ENCODE peak calls at places on chromosomes 11 and 22, in ten cellular contexts. T is left lobe of liver, S is AG08396, G is NCI-H2081, B is left ventricle myocardium superior, P is posterior vena cava, H is globus pallidus, K is KBM-7, R is HEK293T, D is D341Med. C is an unnamed sample.

GRCh38 chr11:76071090-76071489 is 135.2 kb downstream of the WNT11 start:
- DNase-seq in T (no peak), S (no peak), G (no peak), B (no peak), P (no peak), H (no peak), K (no peak), R (no peak), D (no peak), C (no peak)

GRCh38 chr11:44188643-44189042 is 93.2 kb downstream of the EXT2 start:
- DNase-seq in T (no peak), S (no peak), G (no peak), B (no peak), P (no peak), H (no peak), K (no peak), R (no peak), D (no peak), C (no peak)

GRCh38 chr11:16217631-16218030 is 138.7 kb downstream of the SOX6 start:
- DNase-seq in T (no peak), S (no peak), G (no peak), B (no peak), P (no peak), H (no peak), K (no peak), R (no peak), D (no peak), C (no peak)

GRCh38 chr11:24005202-24005876 is 491.5 kb upstream of the LUZP2 start:
- DNase-seq in T (no peak), S (no peak), G (no peak), B (no peak), P (no peak), H (no peak), K (no peak), R (no peak), D (no peak), C (no peak)

GRCh38 chr22:44685384-44686056 is 16.5 kb upstream of the PRR5 start:
- DNase-seq in T (no peak), S (peak; percentile 58), G (peak; percentile 2), B (peak; percentile 44), P (no peak), H (no peak), K (peak; percentile 85), R (peak; percentile 59), D (no peak), C (peak; percentile 76)

GRCh38 chr11:9039194-9039593 is 35.4 kb upstream of the NRIP3 start:
- DNase-seq in T (no peak), S (no peak), G (no peak), B (no peak), P (no peak), H (no peak), K (no peak), R (no peak), D (no peak), C (no peak)

GRCh38 chr11:45817191-45817590 is 12.2 kb downstream of the SLC35C1 start:
- DNase-seq in T (no peak), S (no peak), G (no peak), B (no peak), P (no peak), H (no peak), K (no peak), R (no peak), D (no peak), C (no peak)

GRCh38 chr11:2474059-2474901 is 29.5 kb downstream of the KCNQ1 start:
- DNase-seq in T (no peak), S (no peak), G (no peak), B (peak; percentile 68), P (peak; percentile 60), H (no peak), K (no peak), R (no peak), D (no peak), C (no peak)

GRCh38 chr22:30079952-30080533 is at the start of gene HORMAD2:
- DNase-seq in T (peak; percentile 91), S (no peak), G (no peak), B (peak; percentile 26), P (peak; percentile 83), H (peak; percentile 46), K (no peak), R (no peak), D (peak; percentile 23), C (peak; percentile 95)

GRCh38 chr22:26986051-26986881 is 328.9 kb downstream of the MIAT start:
- DNase-seq in T (no peak), S (no peak), G (no peak), B (no peak), P (no peak), H (no peak), K (no peak), R (no peak), D (peak; percentile 68), C (no peak)

GRCh38 chr11:73570415-73571114 is 27.3 kb downstream of the FAM168A start:
- DNase-seq in T (no peak), S (no peak), G (no peak), B (no peak), P (no peak), H (no peak), K (no peak), R (no peak), D (no peak), C (no peak)

GRCh38 chr11:65112551-65113360 is 1.1 kb downstream of the TM7SF2 start:
- DNase-seq in T (peak; percentile 75), S (peak; percentile 80), G (peak; percentile 50), B (peak; percentile 84), P (peak; percentile 88), H (no peak), K (peak; percentile 76), R (peak; percentile 64), D (peak; percentile 84), C (peak; percentile 65)

GRCh38 chr11:15288801-15289342 is 174.1 kb downstream of the INSC start:
- DNase-seq in T (no peak), S (no peak), G (no peak), B (no peak), P (no peak), H (peak; percentile 6), K (no peak), R (no peak), D (no peak), C (no peak)

GRCh38 chr22:44357296-44357961 is 44.7 kb upstream of the SHISAL1 start:
- DNase-seq in T (no peak), S (no peak), G (no peak), B (peak; percentile 11), P (peak; percentile 43), H (no peak), K (no peak), R (peak; percentile 33), D (no peak), C (peak; percentile 53)

GRCh38 chr11:67167086-67167485 is 48.0 kb downstream of the KDM2A start:
- DNase-seq in T (no peak), S (no peak), G (no peak), B (no peak), P (no peak), H (no peak), K (no peak), R (no peak), D (no peak), C (no peak)

GRCh38 chr11:64379817-64380709 is 21.1 kb downstream of the RPS6KA4 start:
- DNase-seq in T (no peak), S (no peak), G (no peak), B (no peak), P (no peak), H (no peak), K (no peak), R (no peak), D (no peak), C (no peak)

GRCh38 chr11:83545911-83546310 is 259.7 kb upstream of the CCDC90B start:
- DNase-seq in T (no peak), S (no peak), G (no peak), B (no peak), P (no peak), H (peak; percentile 44), K (no peak), R (no peak), D (no peak), C (no peak)

GRCh38 chr22:31680764-31681624 is 19.0 kb upstream of the PISD start:
- DNase-seq in T (no peak), S (peak; percentile 41), G (no peak), B (peak; percentile 33), P (no peak), H (no peak), K (no peak), R (no peak), D (no peak), C (no peak)

GRCh38 chr11:121964591-121964990 is 151.4 kb downstream of the BLID start:
- DNase-seq in T (no peak), S (peak; percentile 46), G (no peak), B (no peak), P (no peak), H (no peak), K (no peak), R (no peak), D (no peak), C (peak; percentile 3)